ENCODE peak calls at places on chromosomes 5 and 9, in nine cellular contexts. D, A, Z, B, T, G, V, I and F are unnamed samples.

GRCh38 chr5:79936644-79937216 is 54.3 kb downstream of the MTX3 start:
- DNase-seq in G (no peak), I (no peak), D (no peak), A (no peak), T (no peak), B (no peak), V (no peak), Z (no peak), F (no peak)

GRCh38 chr9:94869415-94869838 is 142.9 kb downstream of the AOPEP start:
- DNase-seq in G (no peak), I (peak), D (no peak), Z (no peak), B (no peak), A (no peak), T (no peak), V (no peak), F (no peak)

GRCh38 chr9:677461-678097 is 163.9 kb upstream of the DMRT1 start:
- DNase-seq in T (no peak), Z (no peak), G (no peak), B (no peak), V (no peak), I (peak), D (no peak), A (no peak), F (no peak)

GRCh38 chr9:115198018-115198417 is 80.1 kb upstream of the TNC start:
- DNase-seq in V (peak), G (no peak), I (peak), T (no peak), Z (peak), B (no peak), A (no peak), D (no peak), F (no peak)

GRCh38 chr9:107807183-107807582 is 317.6 kb upstream of the KLF4 start:
- DNase-seq in A (no peak), D (no peak), Z (no peak), V (no peak), G (no peak), B (no peak), I (peak), T (no peak), F (no peak)

GRCh38 chr5:132489051-132489770 is 1.4 kb downstream of the IRF1 start:
- DNase-seq in I (no peak), G (peak), A (peak), D (peak), B (peak), V (no peak), T (no peak), Z (no peak), F (no peak)

GRCh38 chr9:18920141-18920611 is 112.8 kb downstream of the SAXO1 start:
- DNase-seq in A (peak), Z (no peak), D (no peak), T (no peak), V (no peak), I (no peak), B (no peak), G (no peak), F (no peak)

GRCh38 chr9:111148994-111149759 is 110.9 kb upstream of the LPAR1 start:
- DNase-seq in G (no peak), T (no peak), A (no peak), Z (peak), V (no peak), I (no peak), D (peak), B (no peak), F (no peak)